ENCODE peak calls at places on chromosomes 13 and 19, in nine cellular contexts. C is epithelial cell of esophagus, X is breast epithelium, F is AG09319, R is gastrocnemius medialis, W is upper lobe of right lung, Z is fibroblast of lung, E is ovary, K is GM10248. G is an unnamed sample.

GRCh38 chr13:52991344-52992020 is 37.1 kb upstream of the OLFM4 start:
- DNase-seq in F (no peak), W (no peak), K (no peak), E (no peak), C (no peak), Z (no peak), X (no peak), R (no peak), G (no peak)

GRCh38 chr19:34244611-34245299 is 9.6 kb upstream of the GARRE1 start:
- DNase-seq in W (no peak), C (no peak), K (no peak), F (no peak), Z (peak), X (no peak), E (no peak), R (no peak), G (no peak)

GRCh38 chr13:80296638-80297037 is 44.3 kb downstream of the SPRY2 start:
- DNase-seq in C (no peak), W (no peak), K (no peak), Z (no peak), E (no peak), R (no peak), F (no peak), X (no peak), G (no peak)

GRCh38 chr13:109146912-109147624 is 517.7 kb downstream of the MYO16 start:
- DNase-seq in E (no peak), C (peak), X (no peak), R (no peak), Z (peak), F (no peak), K (no peak), W (no peak), G (no peak)

GRCh38 chr13:29589234-29589633 is 6.3 kb downstream of the SLC7A1 start:
- DNase-seq in X (no peak), E (no peak), W (no peak), R (no peak), K (no peak), C (no peak), F (no peak), Z (no peak), G (no peak)

GRCh38 chr13:112994781-112995355 is 25.9 kb downstream of the MCF2L start:
- DNase-seq in E (no peak), Z (no peak), K (no peak), C (no peak), W (no peak), X (no peak), R (no peak), F (no peak), G (no peak)

GRCh38 chr13:107678075-107678689 is 537.2 kb downstream of the LIG4 start:
- DNase-seq in W (no peak), R (no peak), K (no peak), E (no peak), Z (peak), X (no peak), F (no peak), C (no peak), G (no peak)

GRCh38 chr13:22278336-22278929 is 607.6 kb downstream of the FGF9 start:
- DNase-seq in K (peak), C (peak), E (peak), Z (peak), X (peak), F (no peak), W (no peak), R (peak), G (peak)

GRCh38 chr13:50842711-50843255 is 709 bp downstream of the DLEU7 start:
- DNase-seq in W (no peak), F (no peak), X (no peak), K (no peak), C (no peak), R (no peak), Z (no peak), E (no peak), G (no peak)

GRCh38 chr19:17075035-17075859 is at the start of the genes HAUS8 and MYO9B:
- DNase-seq in F (peak), K (peak), X (peak), R (peak), E (peak), Z (peak), W (peak), C (peak), G (peak)

GRCh38 chr19:47765522-47766358 is 12.8 kb upstream of the SELENOW start:
- DNase-seq in W (peak), K (peak), Z (peak), X (no peak), E (peak), C (peak), R (peak), F (no peak), G (no peak)

GRCh38 chr13:72648513-72649065 is 78.8 kb downstream of the MZT1 start:
- DNase-seq in R (no peak), Z (peak), X (no peak), C (peak), W (no peak), F (no peak), E (no peak), K (no peak), G (no peak)

GRCh38 chr13:72656357-72656756 is 71.1 kb downstream of the MZT1 start:
- DNase-seq in Z (no peak), X (no peak), W (no peak), K (no peak), C (no peak), F (no peak), E (no peak), R (no peak), G (no peak)

GRCh38 chr13:72645521-72645920 is 81.9 kb downstream of the MZT1 start:
- DNase-seq in Z (no peak), C (no peak), E (no peak), F (no peak), X (no peak), K (no peak), R (no peak), W (no peak), G (no peak)

GRCh38 chr13:72652681-72653080 is 74.7 kb downstream of the MZT1 start:
- DNase-seq in R (no peak), F (no peak), Z (no peak), K (no peak), W (no peak), E (no peak), X (no peak), C (peak), G (no peak)

GRCh38 chr13:72651196-72651595 is 76.2 kb downstream of the MZT1 start:
- DNase-seq in K (no peak), W (no peak), X (no peak), Z (peak), C (peak), R (no peak), F (no peak), E (no peak), G (no peak)
- TF ChIP-seq CTCF in K (peak), W (peak), X (no peak), Z (no peak), C (peak), R (no peak), F (peak), E (no peak), G (peak)

DNA sequence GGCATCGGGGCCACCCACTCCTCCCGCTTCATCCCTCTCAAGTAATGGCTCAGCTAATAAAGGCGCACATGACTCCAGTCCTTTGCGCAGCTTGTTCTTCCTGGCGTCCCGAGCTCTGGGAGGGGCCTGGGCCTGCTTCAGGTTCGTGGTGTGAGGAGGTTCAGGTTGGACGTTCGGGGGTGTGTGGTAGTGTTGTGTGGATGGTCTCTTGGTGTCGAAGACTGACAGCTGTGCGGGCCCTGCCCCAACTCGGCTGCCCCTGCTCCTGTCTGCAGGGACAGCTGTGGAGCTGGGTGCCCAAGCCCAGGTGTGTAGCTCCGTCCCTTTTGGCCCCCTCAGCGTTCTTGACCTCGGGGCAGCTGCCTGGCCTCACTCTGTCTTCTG is 2.2 kb downstream of the RPS15 start:
- DNase-seq in K (no peak), F (no peak), Z (no peak), W (no peak), R (no peak), X (no peak), C (no peak), E (no peak), G (no peak)
- TF ChIP-seq CTCF in K (no peak), F (no peak), Z (no peak), W (no peak), R (no peak), X (no peak), C (no peak), E (no peak), G (no peak)

GRCh38 chr13:110869231-110869804 is 45.6 kb downstream of the ANKRD10 start:
- DNase-seq in F (no peak), C (no peak), X (no peak), Z (no peak), E (peak), R (peak), W (no peak), K (no peak), G (no peak)

GRCh38 chr13:110867380-110867779 is 47.5 kb downstream of the ANKRD10 start:
- DNase-seq in Z (no peak), E (no peak), W (no peak), C (peak), X (no peak), R (no peak), K (no peak), F (no peak), G (no peak)

GRCh38 chr13:110872034-110872767 is 42.7 kb downstream of the ANKRD10 start:
- DNase-seq in R (no peak), K (no peak), F (no peak), X (no peak), E (peak), Z (no peak), C (no peak), W (no peak), G (no peak)

GRCh38 chr13:110868631-110869165 is 46.2 kb downstream of the ANKRD10 start:
- DNase-seq in Z (no peak), C (no peak), X (no peak), W (no peak), F (no peak), R (peak), E (peak), K (no peak), G (no peak)

GRCh38 chr13:110869805-110870706 is 44.8 kb downstream of the ANKRD10 start:
- DNase-seq in Z (peak), E (peak), F (peak), R (peak), X (peak), K (no peak), C (peak), W (peak), G (no peak)
- TF ChIP-seq CTCF in Z (no peak), E (peak), F (no peak), R (peak), X (peak), K (no peak), C (peak), W (no peak), G (no peak)

GRCh38 chr19:38509027-38509426 is 75.5 kb downstream of the RYR1 start:
- DNase-seq in R (no peak), X (no peak), Z (no peak), W (no peak), K (no peak), E (no peak), F (no peak), C (no peak), G (no peak)

GRCh38 chr19:38512277-38512676 is 78.8 kb downstream of the RYR1 start:
- DNase-seq in F (no peak), X (no peak), C (no peak), K (no peak), R (no peak), Z (no peak), W (no peak), E (no peak), G (no peak)

GRCh38 chr19:38508507-38508906 is 75.0 kb downstream of the RYR1 start:
- DNase-seq in R (no peak), X (no peak), E (no peak), C (no peak), K (no peak), W (no peak), Z (no peak), F (no peak), G (no peak)

GRCh38 chr19:38513762-38514167 is 80.3 kb downstream of the RYR1 start:
- DNase-seq in E (no peak), F (no peak), K (no peak), Z (no peak), X (no peak), C (no peak), W (no peak), R (no peak), G (no peak)

DNA sequence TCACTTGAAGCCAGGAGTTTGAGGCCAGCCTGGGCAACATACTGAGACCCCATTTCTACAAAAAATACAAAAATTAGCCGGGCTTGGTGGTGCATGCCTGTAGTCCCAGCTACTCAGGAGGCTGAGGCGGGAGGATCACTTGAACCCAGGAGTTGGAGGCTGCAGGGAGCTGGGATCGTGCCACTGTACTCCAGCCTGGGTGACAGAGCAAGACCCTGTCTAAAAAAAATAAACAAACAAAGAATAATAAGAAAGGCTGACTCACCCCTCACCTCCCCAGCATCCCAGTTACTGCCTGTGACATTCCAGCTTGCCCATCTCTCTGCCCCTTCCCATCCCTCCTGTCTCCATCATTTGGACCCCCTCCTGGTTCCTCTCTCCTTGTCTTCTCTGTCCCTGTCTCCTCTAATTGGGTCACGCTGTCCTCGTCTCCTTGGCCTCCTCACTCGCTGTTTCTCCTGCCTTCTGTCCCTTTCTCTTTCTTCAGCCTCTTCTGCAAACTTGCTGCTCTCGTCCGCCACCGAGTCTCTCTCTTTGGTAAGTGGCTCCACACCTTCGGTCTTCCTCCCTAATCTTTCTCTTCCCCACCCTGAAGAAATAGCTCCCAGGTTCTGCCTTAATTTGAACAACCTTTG is 77.7 kb downstream of the RYR1 start:
- DNase-seq in R (no peak), Z (no peak), E (no peak), F (no peak), K (no peak), C (no peak), W (no peak), X (no peak), G (no peak)
- TF ChIP-seq CTCF in R (no peak), Z (no peak), E (no peak), F (no peak), K (no peak), C (no peak), W (no peak), X (no peak), G (no peak)

GRCh38 chr19:49862411-49863253 is 4.7 kb downstream of the PNKP start:
- DNase-seq in F (no peak), E (peak), X (no peak), K (no peak), C (no peak), W (peak), R (no peak), Z (no peak), G (no peak)
- TF ChIP-seq CTCF in F (peak), E (peak), X (no peak), K (peak), C (peak), W (no peak), R (no peak), Z (no peak), G (peak)

GRCh38 chr13:39051157-39051556 is 12.9 kb downstream of the NHLRC3 start:
- DNase-seq in K (peak), X (no peak), R (no peak), C (peak), Z (peak), W (no peak), E (no peak), F (no peak), G (no peak)
- TF ChIP-seq CTCF in K (peak), X (no peak), R (peak), C (peak), Z (no peak), W (peak), E (peak), F (peak), G (peak)

GRCh38 chr19:50147462-50148423 is 15.3 kb downstream of the IZUMO2 start:
- DNase-seq in K (peak), R (peak), F (peak), E (peak), W (peak), C (peak), X (peak), Z (peak), G (peak)
- TF ChIP-seq CTCF in K (peak), R (peak), F (peak), E (peak), W (peak), C (peak), X (peak), Z (no peak), G (peak)

DNA sequence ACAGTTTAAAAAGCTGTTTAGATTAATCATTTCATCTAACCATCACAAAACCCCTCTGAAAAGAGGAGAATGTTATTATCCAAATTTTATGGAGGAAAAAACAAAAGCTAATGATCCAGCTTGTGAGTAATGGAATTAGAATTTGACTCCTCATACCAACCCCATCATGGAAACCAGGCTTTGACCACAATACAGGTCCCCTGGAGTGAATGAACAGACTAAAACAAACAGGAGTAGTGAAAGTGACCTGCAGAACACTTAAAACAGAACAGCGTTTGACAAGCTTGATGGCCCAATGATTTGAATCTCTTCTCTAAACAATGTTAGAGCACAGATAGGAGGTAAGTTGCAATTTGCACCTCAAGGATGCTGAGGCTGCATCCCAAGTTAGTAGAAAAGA is 230.0 kb downstream of the DCT start:
- DNase-seq in E (no peak), K (no peak), W (no peak), X (no peak), C (no peak), Z (peak), R (no peak), F (no peak), G (no peak)
- TF ChIP-seq CTCF in E (no peak), K (no peak), W (no peak), X (no peak), C (no peak), Z (no peak), R (no peak), F (no peak), G (no peak)

DNA sequence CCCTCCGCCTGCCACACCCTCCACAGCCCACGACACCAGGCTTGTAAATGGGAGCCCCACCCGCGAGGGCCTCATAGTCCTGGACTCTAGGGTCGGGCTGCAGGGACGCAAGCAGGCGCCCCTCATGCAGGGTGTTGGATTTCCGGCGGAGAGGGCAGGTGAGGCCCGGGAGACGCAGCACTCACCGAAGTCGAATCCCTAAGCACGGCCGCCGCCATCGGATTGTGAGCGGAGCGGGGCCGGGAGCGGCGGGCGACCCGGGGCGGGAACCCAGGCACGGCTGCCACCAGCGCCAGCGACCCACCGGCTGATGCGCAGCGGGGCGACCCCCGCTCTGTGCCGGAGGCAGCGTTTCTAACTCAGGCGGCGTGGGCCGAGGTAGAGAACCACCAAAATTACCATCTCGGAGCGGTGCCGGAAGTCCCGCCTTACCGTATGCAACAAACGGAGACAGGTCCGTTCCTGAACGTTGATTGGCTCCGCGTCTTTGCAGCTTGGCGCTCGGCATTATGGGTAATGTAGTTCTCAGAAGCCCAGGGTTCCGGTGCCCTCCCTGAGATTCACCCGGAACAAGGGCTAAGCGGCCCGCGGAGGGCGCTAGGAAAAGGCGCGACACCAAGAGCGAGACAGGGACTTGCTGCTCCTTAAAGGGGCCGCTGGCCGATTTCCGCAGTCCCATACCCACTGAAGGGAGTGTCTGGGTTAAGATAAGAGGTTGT is at the start of gene ZNF416:
- DNase-seq in R (peak), C (peak), W (peak), X (peak), E (peak), F (peak), Z (peak), K (peak), G (peak)
- TF ChIP-seq CTCF in R (peak), C (peak), W (peak), X (peak), E (no peak), F (peak), Z (peak), K (peak), G (peak)

GRCh38 chr19:38745316-38745715 is 1.0 kb upstream of the CAPN12 start:
- DNase-seq in Z (no peak), W (no peak), C (no peak), X (no peak), F (no peak), K (no peak), E (no peak), R (no peak), G (peak)
- TF ChIP-seq CTCF in Z (no peak), W (no peak), C (no peak), X (no peak), F (no peak), K (no peak), E (no peak), R (no peak), G (no peak)